ENCODE peak calls at places on chromosomes 16 and 17, in ten cellular contexts. B is CD4-positive, CD25-positive, alpha-beta regulatory T cell; H is SW480; D is effector CD4-positive, alpha-beta T cell; W is neural crest cell; E is NB4; L is neural progenitor cell; O is NCI-H1417 treated with DMSO at 0.1 percent for 48 hours; P is endothelial cell; Q is kidney epithelial cell. G is an unnamed sample.
A peak's percentile ranks its signal among the peaks of the same experiment; 100 is the strongest.

GRCh38 chr16:31204871-31205666 is 2.5 kb upstream of the PYCARD start:
- DNase-seq in E (no peak), L (no peak), P (no peak), Q (no peak), W (no peak), O (no peak), B (no peak), D (no peak), H (no peak), G (no peak)

GRCh38 chr16:89958068-89958467 is 9.5 kb downstream of the DEF8 start:
- DNase-seq in H (peak; percentile 48), P (peak; percentile 57), O (no peak), B (no peak), W (peak; percentile 35), L (peak; percentile 58), E (peak; percentile 80), Q (no peak), D (no peak), G (peak; percentile 90)

GRCh38 chr16:2213817-2214720 is 571 bp downstream of the PGP start:
- DNase-seq in O (no peak), W (no peak), Q (no peak), P (no peak), L (peak; percentile 51), H (no peak), B (no peak), D (no peak), E (peak; percentile 51), G (no peak)

GRCh38 chr16:66426112-66427035 is 721 bp upstream of the BEAN1 start:
- DNase-seq in H (peak; percentile 33), E (no peak), W (no peak), D (no peak), B (no peak), L (peak; percentile 36), Q (no peak), O (no peak), P (no peak), G (no peak)

GRCh38 chr16:28326881-28327610 is 34.7 kb downstream of the SBK1 start:
- DNase-seq in W (peak; percentile 73), H (peak; percentile 52), P (peak; percentile 78), B (peak; percentile 65), Q (no peak), L (peak; percentile 81), E (peak; percentile 70), D (peak; percentile 53), O (no peak), G (peak; percentile 77)

GRCh38 chr17:3935140-3935542 is 18.9 kb upstream of the P2RX1 start:
- DNase-seq in Q (peak; percentile 21), B (peak; percentile 29), P (peak; percentile 78), L (peak; percentile 90), H (peak; percentile 80), O (no peak), E (peak; percentile 59), D (no peak), W (peak; percentile 62), G (peak; percentile 96)

GRCh38 chr17:54947396-54947795 is 21.1 kb downstream of the COX11 start:
- DNase-seq in Q (no peak), O (no peak), W (no peak), D (no peak), B (no peak), H (no peak), P (no peak), E (peak; percentile 46), L (no peak), G (no peak)

GRCh38 chr17:17152385-17152784 is 53.7 kb downstream of the PLD6 start:
- DNase-seq in B (no peak), W (no peak), O (no peak), Q (no peak), P (no peak), L (no peak), H (no peak), E (no peak), D (no peak), G (no peak)

GRCh38 chr17:20173091-20173490 is 163.9 kb downstream of the SPECC1 start:
- DNase-seq in H (no peak), D (no peak), E (no peak), B (no peak), Q (no peak), W (no peak), O (no peak), L (no peak), P (no peak), G (no peak)

GRCh38 chr17:65560628-65561371 is 648 bp downstream of the AXIN2 start:
- DNase-seq in P (peak; percentile 77), O (peak; percentile 7), L (peak; percentile 98), H (peak; percentile 98), W (peak; percentile 84), E (peak; percentile 54), Q (peak; percentile 56), D (peak; percentile 77), B (peak; percentile 71), G (peak; percentile 95)

GRCh38 chr16:85798901-85799496 is 345 bp downstream of the EMC8 start:
- DNase-seq in W (peak; percentile 22), L (no peak), D (peak; percentile 14), B (no peak), P (peak; percentile 29), H (peak; percentile 25), E (peak; percentile 67), Q (no peak), O (no peak), G (peak; percentile 44)

GRCh38 chr16:53926209-53926608 is 222.3 kb downstream of the FTO start:
- DNase-seq in Q (no peak), E (no peak), H (no peak), W (no peak), B (no peak), P (no peak), L (no peak), O (no peak), D (no peak), G (no peak)